ENCODE peak calls at places on chromosomes 2 and 18, in four cellular contexts. I is SK-N-SH, O is astrocyte, P is IMR-90. U is an unnamed sample. For H3K4me1, the result is how much of the 10 kb centered on the place peaks cover.

GRCh38 chr2:36373149-36373880 is 17.7 kb downstream of the CRIM1 start:
- DNase-seq in I (no peak), P (peak), O (peak), U (peak)

GRCh38 chr18:75472391-75472790 is 44.9 kb upstream of the SMIM21 start:
- DNase-seq in I (no peak), O (no peak), P (no peak), U (no peak)

GRCh38 chr2:203720011-203720410 is 13.6 kb downstream of the CD28 start:
- DNase-seq in I (no peak), P (no peak), O (no peak), U (no peak)

GRCh38 chr2:37809525-37809924 is 115.6 kb upstream of the RMDN2 start:
- DNase-seq in O (no peak), P (peak), I (peak), U (peak)

GRCh38 chr2:173681891-173682655 is 283.1 kb downstream of the SP3 start:
- DNase-seq in O (no peak), I (no peak), P (no peak), U (no peak)

GRCh38 chr2:34204560-34204959 is 605.5 kb upstream of the FAM98A start:
- DNase-seq in I (no peak), P (no peak), O (no peak), U (no peak)

GRCh38 chr2:114068438-114068837 is 178.5 kb downstream of the ACTR3 start:
- DNase-seq in I (no peak), P (peak), O (no peak), U (no peak)

GRCh38 chr18:48105317-48105716 is 174.9 kb upstream of the SMAD2 start:
- DNase-seq in I (no peak), O (no peak), P (no peak), U (no peak)

GRCh38 chr2:174753038-174753633 is 11.1 kb downstream of the CHRNA1 start:
- DNase-seq in I (no peak), O (no peak), P (no peak), U (no peak)

GRCh38 chr2:128584296-128584900 is 265.7 kb upstream of the HS6ST1 start:
- DNase-seq in I (no peak), P (peak), O (peak), U (peak)

GRCh38 chr18:76801567-76802505 is 20.5 kb upstream of the ZNF236 start:
- DNase-seq in I (peak), O (no peak), P (peak), U (peak)

GRCh38 chr18:63178526-63178880 is 141.1 kb downstream of the BCL2 start:
- DNase-seq in O (no peak), P (no peak), I (no peak), U (peak)

GRCh38 chr2:133952420-133952819 is 301.5 kb upstream of the MGAT5 start:
- DNase-seq in O (no peak), P (no peak), I (no peak), U (no peak)

GRCh38 chr2:133952896-133953295 is 301.0 kb upstream of the MGAT5 start:
- DNase-seq in I (no peak), O (no peak), P (no peak), U (no peak)

GRCh38 chr2:133955174-133955573 is 298.7 kb upstream of the MGAT5 start:
- DNase-seq in P (no peak), I (no peak), O (no peak), U (no peak)

GRCh38 chr2:133954636-133955035 is 299.2 kb upstream of the MGAT5 start:
- DNase-seq in P (no peak), I (no peak), O (no peak), U (no peak)

DNA sequence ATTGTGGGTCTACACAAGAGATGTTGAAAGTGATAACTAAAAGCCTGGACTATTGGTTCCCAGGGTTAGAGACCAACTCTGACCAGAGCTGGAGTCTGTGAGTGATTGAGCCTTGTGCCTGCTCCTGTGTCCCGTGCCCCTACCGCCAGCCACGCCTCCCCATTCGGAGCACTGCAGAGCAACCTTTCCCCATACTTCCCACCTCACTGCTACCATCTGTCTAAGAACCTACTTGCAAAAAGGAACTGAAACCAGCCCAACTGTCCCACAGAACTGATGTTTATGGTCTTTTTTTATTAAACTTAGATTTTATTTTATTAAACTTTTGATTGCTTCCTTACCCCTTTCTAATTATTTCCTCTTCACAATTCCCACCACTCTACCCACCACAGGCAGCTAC is 300.3 kb upstream of the MGAT5 start:
- DNase-seq in I (no peak), O (no peak), P (no peak), U (no peak)
- H3K4me3 ChIP-seq in I (no peak), O (no peak), P (no peak), U (no peak)

DNA sequence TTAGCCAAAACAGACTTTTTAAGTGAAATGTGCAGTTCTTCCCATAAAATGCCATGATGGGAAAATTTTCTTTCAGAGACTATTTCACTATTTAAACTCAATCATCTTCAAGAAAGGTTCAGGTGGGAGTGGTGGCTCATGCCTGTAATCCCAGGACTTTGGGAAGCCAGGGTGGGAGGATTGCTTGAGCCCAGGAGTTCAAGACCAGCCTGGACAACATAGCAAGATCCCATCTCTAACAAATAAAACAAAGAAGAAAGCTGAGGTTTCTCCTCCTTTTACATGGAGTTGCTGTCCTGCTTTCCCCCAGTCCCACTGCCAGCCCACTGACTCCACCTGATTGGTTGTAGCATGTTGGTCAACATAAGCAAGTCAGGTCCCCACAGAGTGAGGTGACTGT is 25.8 kb upstream of the SOS1 start:
- DNase-seq in I (no peak), O (no peak), P (no peak), U (no peak)
- H3K9ac ChIP-seq in I (no peak), O (no peak), P (no peak), U (no peak)

DNA sequence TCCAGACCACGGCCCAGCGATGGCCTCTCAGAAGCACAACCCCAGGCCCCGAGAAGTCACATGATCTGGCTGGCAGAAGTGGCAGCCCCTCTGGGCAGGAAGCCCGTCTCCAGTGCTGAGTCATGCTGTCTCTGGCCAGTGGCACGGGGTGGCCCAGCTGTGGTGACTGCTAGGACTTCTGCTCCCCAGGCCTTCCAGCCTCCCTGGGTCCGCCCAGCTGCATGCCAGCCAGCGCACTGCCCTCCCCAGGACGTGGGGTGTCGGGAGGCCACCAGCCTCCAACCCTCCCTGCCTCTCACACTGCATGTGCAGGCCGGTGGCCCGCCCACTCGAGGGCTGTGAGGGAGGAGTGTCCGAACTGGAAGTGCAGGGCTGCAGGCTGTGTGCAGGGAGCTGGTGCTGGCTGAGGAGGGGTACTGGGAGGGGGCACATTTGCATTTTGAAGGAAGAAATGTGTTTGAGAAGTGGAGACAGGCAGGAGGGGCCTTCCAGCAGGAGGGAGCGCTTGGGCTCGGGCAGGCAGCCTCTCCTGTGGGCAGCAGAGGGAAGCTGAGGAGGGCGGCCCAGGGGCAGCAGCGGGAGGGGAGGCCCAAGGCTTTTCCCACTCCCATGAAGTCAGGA is 17.0 kb upstream of the HPCAL1 start:
- DNase-seq in I (peak), O (no peak), P (peak), U (peak)
- H3K4me1 ChIP-seq in I (half or more), O (under half), P (under half), U (under half)

DNA sequence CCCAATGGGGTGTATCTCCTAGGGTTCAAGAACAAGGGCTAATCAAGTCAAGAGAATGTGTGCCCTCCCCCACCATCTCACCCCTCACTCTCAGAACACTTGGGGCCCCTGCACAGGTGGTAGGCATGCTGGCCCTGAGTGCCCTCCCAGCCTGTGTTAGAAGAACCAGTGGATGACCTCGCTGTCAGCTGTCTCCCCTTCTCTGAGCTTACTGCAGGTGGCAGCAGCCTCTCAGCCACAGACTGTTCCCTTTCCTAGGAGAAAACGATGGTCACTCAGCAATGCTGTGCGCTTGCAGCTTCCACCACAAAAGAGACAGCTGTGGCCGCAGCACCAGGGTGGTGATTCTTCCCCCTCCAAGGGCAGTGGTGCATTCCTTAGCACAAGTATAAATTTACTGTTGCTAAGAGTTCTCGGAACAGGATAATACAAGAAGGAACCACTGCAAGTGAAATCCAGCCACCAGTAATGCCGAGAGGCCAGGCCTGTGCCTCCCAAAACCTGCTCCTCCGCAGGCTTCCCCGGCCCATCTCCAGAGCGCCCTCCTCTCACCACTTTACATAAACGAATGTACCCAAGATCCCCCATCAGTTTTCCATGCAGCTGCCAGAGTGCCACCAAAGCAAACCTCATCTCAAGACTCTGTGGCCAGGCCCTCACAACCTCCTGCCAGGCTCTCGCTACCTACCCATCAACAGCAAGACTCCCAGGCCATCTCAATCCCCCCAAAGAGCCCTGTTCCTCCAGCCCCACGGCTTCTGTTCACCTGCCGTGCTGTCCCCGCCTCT is 935 bp upstream of the RAMP1 start:
- DNase-seq in I (peak), O (peak), P (peak), U (peak)
- H3K4me3 ChIP-seq in I (no peak), O (no peak), P (no peak), U (no peak)

DNA sequence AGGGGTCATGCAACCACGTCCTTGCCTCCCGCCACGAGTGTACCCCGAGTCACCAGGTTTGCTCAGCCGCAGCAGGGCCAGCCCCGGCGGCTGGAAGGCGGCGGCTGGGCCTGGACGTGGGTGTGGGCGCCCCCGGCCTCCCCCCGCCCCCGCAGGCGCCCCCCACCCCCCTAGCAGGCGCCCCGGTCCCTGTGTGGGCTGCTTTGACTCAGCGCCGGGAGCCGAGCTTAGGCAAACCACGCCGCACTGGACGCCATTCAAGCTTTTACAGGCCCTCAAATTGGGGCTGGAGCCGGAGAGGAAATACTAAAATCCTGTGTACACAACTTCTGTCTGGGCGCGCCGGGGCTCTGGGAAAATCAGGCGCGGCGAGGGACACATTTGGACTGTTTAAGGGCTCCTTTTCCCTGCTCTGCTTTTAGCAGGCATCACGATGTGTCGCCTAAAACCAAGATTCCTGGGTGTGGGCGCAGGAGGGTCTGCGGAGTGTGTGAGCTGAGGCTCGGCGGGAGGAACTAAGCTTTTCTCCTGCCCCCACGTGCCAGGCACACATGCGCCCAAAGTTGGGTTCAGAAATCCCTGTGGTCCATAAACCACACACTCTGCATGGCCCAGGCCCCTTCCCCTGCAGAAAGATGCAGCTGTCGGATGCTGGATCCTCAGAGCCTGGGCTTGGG is 57.5 kb downstream of the ATOH8 start:
- DNase-seq in P (peak), O (peak), I (no peak), U (peak)
- H3K9ac ChIP-seq in P (peak), O (peak), I (no peak), U (peak)

GRCh38 chr2:160387558-160388262 is 105.9 kb downstream of the RBMS1 start:
- DNase-seq in O (peak), I (no peak), P (peak), U (peak)

GRCh38 chr2:160392201-160392600 is 101.4 kb downstream of the RBMS1 start:
- DNase-seq in O (no peak), P (peak), I (no peak), U (no peak)

GRCh38 chr2:160389875-160390274 is 103.7 kb downstream of the RBMS1 start:
- DNase-seq in I (no peak), O (peak), P (peak), U (peak)

GRCh38 chr2:160388464-160389263 is 104.9 kb downstream of the RBMS1 start:
- DNase-seq in I (no peak), P (no peak), O (no peak), U (no peak)

DNA sequence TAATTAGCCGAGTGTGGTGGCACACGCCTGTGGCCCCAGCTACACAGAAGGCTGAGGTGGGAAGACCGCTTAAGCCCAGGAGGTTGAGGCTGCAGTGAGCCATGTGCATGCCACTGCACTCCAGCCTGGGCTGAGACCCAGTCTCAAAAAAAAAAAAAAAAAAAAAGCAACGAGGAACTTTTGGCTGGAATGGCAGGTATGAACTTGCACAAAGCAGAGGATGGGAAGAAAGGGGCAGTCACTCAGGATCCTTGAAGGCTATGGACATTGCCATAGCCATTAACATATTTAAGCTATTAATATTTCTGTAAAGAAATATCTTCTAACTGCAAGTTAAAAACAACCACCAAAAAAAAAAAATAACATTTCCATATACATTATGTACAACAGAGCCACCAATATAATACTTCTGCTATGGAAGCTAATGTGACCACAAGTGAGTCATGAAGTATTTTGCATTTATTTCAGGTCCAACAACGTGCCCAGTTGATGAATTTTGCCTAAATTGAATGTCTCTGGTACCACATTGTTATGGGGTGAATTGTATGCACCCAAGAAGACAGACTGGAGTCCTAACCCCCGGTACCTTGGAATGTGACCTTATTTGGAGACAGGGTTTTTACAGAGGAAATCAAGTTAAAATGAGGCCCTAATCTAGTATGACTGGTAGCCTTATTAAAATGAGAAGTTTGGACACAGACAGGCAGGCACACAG is 102.9 kb downstream of the RBMS1 start:
- DNase-seq in O (peak), I (no peak), P (peak), U (peak)
- H3K4me1 ChIP-seq in O (half or more), I (under half), P (under half), U (half or more)

U was measured in adipocyte.